ENCODE peak calls at places on chromosomes 12 and 14, in four cellular contexts. X is mesendoderm, C is H9, V is H1. I is an unnamed sample.

GRCh38 chr12:129788506-129788905 is 115.3 kb downstream of the TMEM132D start:
- DNase-seq in C (no peak), V (no peak), X (no peak), I (no peak)

GRCh38 chr12:81859521-81859920 is 100.4 kb upstream of the PPFIA2 start:
- DNase-seq in X (no peak), V (no peak), C (no peak), I (no peak)

GRCh38 chr12:50258167-50258551 is 25.2 kb downstream of the LIMA1 start:
- DNase-seq in X (no peak), V (no peak), C (no peak), I (no peak)

GRCh38 chr12:62758216-62758615 is 176.7 kb downstream of the PPM1H start:
- DNase-seq in C (no peak), V (no peak), X (no peak), I (peak; percentile 96)

GRCh38 chr14:76125506-76125905 is 26.2 kb upstream of the GPATCH2L start:
- DNase-seq in C (no peak), X (no peak), V (no peak), I (no peak)

GRCh38 chr12:29270446-29270845 is 110.5 kb downstream of the ERGIC2 start:
- DNase-seq in V (no peak), X (no peak), C (no peak), I (no peak)

GRCh38 chr14:80212025-80212402 is 710 bp upstream of the DIO2 start:
- DNase-seq in C (no peak), V (no peak), X (peak; percentile 94), I (peak; percentile 67)

GRCh38 chr14:33556382-33557121 is 394.3 kb downstream of the EGLN3 start:
- DNase-seq in C (no peak), X (no peak), V (no peak), I (no peak)

GRCh38 chr12:107238276-107238675 is 144.9 kb upstream of the CRY1 start:
- DNase-seq in C (no peak), X (no peak), V (no peak), I (peak; percentile 48)

GRCh38 chr12:21643758-21644157 is 13.9 kb downstream of the LDHB start:
- DNase-seq in V (no peak), C (no peak), X (no peak), I (no peak)

GRCh38 chr14:93906341-93907329 is 20.5 kb upstream of the FAM181A start:
- DNase-seq in V (peak; percentile 87), X (peak; percentile 88), C (peak; percentile 86), I (peak; percentile 17)

GRCh38 chr14:88553886-88554457 is 835 bp downstream of the PTPN21 start:
- DNase-seq in V (no peak), C (no peak), X (peak; percentile 23), I (peak; percentile 8)

GRCh38 chr14:94680498-94681288 is 68.5 kb downstream of the SERPINA3 start:
- DNase-seq in C (no peak), V (no peak), X (no peak), I (no peak)

GRCh38 chr12:120079352-120080042 is 37.1 kb downstream of the RAB35 start:
- DNase-seq in X (no peak), C (no peak), V (no peak), I (no peak)

GRCh38 chr12:31585271-31585670 is 5.7 kb downstream of the DENND5B start:
- DNase-seq in X (no peak), C (no peak), V (no peak), I (peak; percentile 63)

GRCh38 chr14:50067723-50068495 is 48.5 kb downstream of the VCPKMT start:
- DNase-seq in V (no peak), X (peak; percentile 22), C (no peak), I (peak; percentile 81)

GRCh38 chr14:31926652-31927347 is 150.3 kb upstream of the ARHGAP5 start:
- DNase-seq in X (no peak), V (no peak), C (no peak), I (peak; percentile 16)

GRCh38 chr14:106691601-106692291 is 1165.4 kb downstream of the TMEM121 start:
- DNase-seq in X (peak; percentile 2), V (peak; percentile 39), C (no peak), I (no peak)

GRCh38 chr14:103718572-103718971 is 3.0 kb downstream of the ZFYVE21 start:
- DNase-seq in V (no peak), C (no peak), X (no peak), I (peak; percentile 87)

GRCh38 chr12:1812650-1813302 is 7.6 kb upstream of the LRTM2 start:
- DNase-seq in X (no peak), C (no peak), V (no peak), I (peak; percentile 48)

GRCh38 chr12:50387487-50387886 is 8.9 kb downstream of the FAM186A start:
- DNase-seq in X (no peak), V (peak; percentile 43), C (peak; percentile 24), I (no peak)

GRCh38 chr14:85688024-85688423 is 158.1 kb downstream of the FLRT2 start:
- DNase-seq in V (no peak), C (no peak), X (no peak), I (peak; percentile 31)

GRCh38 chr14:68626386-68626785 is 166.5 kb downstream of the ZFP36L1 start:
- DNase-seq in X (no peak), V (peak; percentile 23), C (no peak), I (no peak)

GRCh38 chr12:82660541-82661325 is 26.0 kb upstream of the TMTC2 start:
- DNase-seq in C (no peak), X (no peak), V (no peak), I (no peak)

GRCh38 chr14:59097681-59098080 is 90.8 kb upstream of the DAAM1 start:
- DNase-seq in C (no peak), V (no peak), X (no peak), I (peak; percentile 56)

GRCh38 chr12:114215766-114216165 is 190.2 kb downstream of the TBX5 start:
- DNase-seq in C (no peak), V (no peak), X (no peak), I (no peak)

GRCh38 chr14:22982013-22982476 is 306 bp downstream of the AJUBA start:
- DNase-seq in X (peak; percentile 78), C (peak; percentile 42), V (no peak), I (no peak)

GRCh38 chr14:64880382-64881121 is 845 bp upstream of the SPTB start:
- DNase-seq in C (peak; percentile 80), X (peak; percentile 74), V (peak; percentile 88), I (no peak)

GRCh38 chr12:124537525-124538193 is 29.8 kb downstream of the NCOR2 start:
- DNase-seq in C (no peak), V (no peak), X (no peak), I (no peak)

GRCh38 chr12:25106818-25107217 is 88.1 kb downstream of the DNAI7 start:
- DNase-seq in C (no peak), X (no peak), V (no peak), I (peak; percentile 21)

GRCh38 chr14:24343795-24344660 is 4.2 kb upstream of the RIPK3 start:
- DNase-seq in V (no peak), C (no peak), X (no peak), I (no peak)

GRCh38 chr14:104085032-104085888 is at the start of gene ASPG:
- DNase-seq in C (peak; percentile 94), V (peak; percentile 61), X (peak; percentile 21), I (no peak)

GRCh38 chr14:24252289-24253124 is 10.1 kb upstream of the TINF2 start:
- DNase-seq in X (no peak), V (no peak), C (no peak), I (no peak)

GRCh38 chr14:102826161-102826560 is 48.9 kb downstream of the TRAF3 start:
- DNase-seq in X (no peak), C (no peak), V (no peak), I (no peak)

GRCh38 chr12:21695896-21696295 is 38.3 kb upstream of the LDHB start:
- DNase-seq in C (no peak), X (no peak), V (no peak), I (no peak)

GRCh38 chr12:71024281-71024680 is 103.7 kb upstream of the PTPRR start:
- DNase-seq in X (no peak), V (no peak), C (no peak), I (no peak)

GRCh38 chr12:71027835-71028234 is 107.3 kb upstream of the PTPRR start:
- DNase-seq in C (no peak), V (no peak), X (no peak), I (no peak)

GRCh38 chr12:71032933-71033332 is 112.4 kb upstream of the PTPRR start:
- DNase-seq in V (no peak), C (no peak), X (no peak), I (no peak)

GRCh38 chr12:71024827-71025226 is 104.3 kb upstream of the PTPRR start:
- DNase-seq in X (no peak), V (no peak), C (no peak), I (no peak)

DNA sequence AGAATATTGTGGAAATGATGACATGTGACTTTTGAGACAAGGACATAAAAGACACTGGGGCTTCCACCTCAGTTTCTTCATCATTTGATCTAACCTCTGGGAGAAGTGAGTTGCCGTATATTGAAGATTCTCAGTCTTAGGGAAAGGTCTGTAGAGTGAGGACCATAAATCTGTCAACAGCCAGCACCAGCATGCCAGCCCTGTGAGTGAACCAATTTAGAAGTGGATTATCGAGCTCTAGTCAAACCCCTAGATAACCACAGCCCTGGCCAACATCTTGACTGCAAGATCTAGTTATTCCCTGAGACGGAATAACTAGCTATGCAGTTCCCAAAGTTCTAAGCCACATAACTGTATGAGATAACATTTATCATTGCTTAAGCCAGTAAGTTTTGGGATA is 108.8 kb upstream of the PTPRR start:
- DNase-seq in V (no peak), C (no peak), X (no peak), I (no peak)
- H4K5ac ChIP-seq in V (no peak overlapping the region), C (no peak overlapping the region), X (no peak overlapping the region), I (no peak overlapping the region)

GRCh38 chr14:62468946-62469345 is 576.3 kb downstream of the KCNH5 start:
- DNase-seq in C (no peak), X (no peak), V (no peak), I (no peak)

GRCh38 chr14:62462996-62463395 is 582.3 kb downstream of the KCNH5 start:
- DNase-seq in X (peak; percentile 4), V (no peak), C (no peak), I (no peak)
- H4K5ac ChIP-seq in X (no peak overlapping the region), V (no peak overlapping the region), C (no peak overlapping the region), I (no peak overlapping the region)

DNA sequence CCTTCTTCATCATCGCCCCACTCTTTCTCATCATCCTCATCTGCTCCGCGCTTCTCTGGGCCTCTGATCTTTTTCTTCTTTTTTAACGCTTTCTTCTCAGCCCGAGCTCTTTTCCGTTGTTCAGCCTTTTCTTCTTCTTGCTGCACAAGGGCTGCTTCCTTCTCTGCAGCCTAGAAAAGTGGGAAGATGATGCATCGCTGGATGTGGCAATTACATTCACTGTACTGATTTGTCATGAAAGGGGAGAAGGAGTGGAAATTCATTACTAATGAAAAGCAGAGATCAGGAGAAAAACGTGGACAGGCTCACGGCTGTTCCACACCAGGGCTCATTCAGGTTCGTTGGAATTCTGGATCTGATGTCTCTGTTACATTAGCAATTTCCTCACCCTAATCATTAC is 15.1 kb downstream of the FICD start:
- DNase-seq in C (no peak), X (no peak), V (no peak), I (no peak)
- H4K5ac ChIP-seq in C (no peak overlapping the region), X (no peak overlapping the region), V (no peak overlapping the region), I (no peak overlapping the region)

GRCh38 chr12:111807232-111807631 is 34.8 kb upstream of the MAPKAPK5 start:
- DNase-seq in X (no peak), V (no peak), C (no peak), I (no peak)
- H4K5ac ChIP-seq in X (no peak overlapping the region), V (no peak overlapping the region), C (no peak overlapping the region), I (no peak overlapping the region)

DNA sequence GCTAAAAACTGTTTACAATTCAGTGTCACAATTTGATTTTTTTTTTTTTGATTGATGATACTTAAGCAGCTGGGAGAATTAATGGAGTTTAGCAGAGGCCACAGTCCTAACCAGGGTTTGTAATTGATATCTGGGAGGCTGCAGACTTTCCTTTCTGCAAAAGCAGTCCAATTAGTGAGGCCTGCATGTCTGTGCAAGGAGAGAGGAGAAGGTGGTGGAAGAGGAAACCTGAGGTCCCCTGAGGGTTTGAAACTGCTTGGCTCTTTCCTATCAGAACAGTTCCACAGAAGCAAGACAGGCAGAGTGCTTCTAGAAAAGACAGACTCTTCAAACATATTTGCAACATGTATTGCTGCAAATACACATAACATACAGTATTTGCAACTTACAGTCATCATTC is 160.8 kb upstream of the KRR1 start:
- DNase-seq in V (no peak), C (no peak), X (no peak), I (no peak)
- H4K5ac ChIP-seq in V (no peak overlapping the region), C (no peak overlapping the region), X (no peak overlapping the region), I (no peak overlapping the region)

I was measured in IMR-90.